ENCODE peak calls at places on chromosomes 7 and 10, in six cellular contexts. I is fibroblast of mammary gland, F is GM10248, U is kidney epithelial cell, P is hepatic stellate cell, N is A549. Z is an unnamed sample.

GRCh38 chr7:18004372-18004771 is 23.3 kb downstream of the PRPS1L1 start:
- DNase-seq in P (no peak), I (no peak), N (no peak), U (no peak), F (no peak), Z (no peak)

GRCh38 chr10:48251525-48252353 is 22.8 kb downstream of the FRMPD2 start:
- DNase-seq in F (peak), N (no peak), P (no peak), U (no peak), I (no peak), Z (no peak)

GRCh38 chr7:159272739-159273138 is 128.1 kb upstream of the VIPR2 start:
- DNase-seq in F (no peak), I (no peak), P (no peak), U (no peak), N (no peak), Z (no peak)

GRCh38 chr7:111274882-111275281 is 184.0 kb downstream of the LRRN3 start:
- DNase-seq in P (no peak), I (peak), U (no peak), N (no peak), F (no peak), Z (no peak)

GRCh38 chr10:77637474-77637985 is at the start of gene KCNMA1:
- DNase-seq in P (peak), F (no peak), I (no peak), N (peak), U (no peak), Z (no peak)

GRCh38 chr7:18815261-18815840 is 302.1 kb downstream of the TWIST1 start:
- DNase-seq in P (no peak), I (no peak), F (no peak), N (no peak), U (no peak), Z (no peak)

GRCh38 chr7:148633761-148634160 is 43.2 kb downstream of the C7orf33 start:
- DNase-seq in N (no peak), I (peak), F (no peak), U (no peak), P (no peak), Z (no peak)

GRCh38 chr10:120328647-120329046 is 128.4 kb upstream of the PLPP4 start:
- DNase-seq in I (no peak), P (peak), U (no peak), N (no peak), F (no peak), Z (no peak)

GRCh38 chr10:78856421-78856820 is 212.3 kb upstream of the ZMIZ1 start:
- DNase-seq in F (no peak), U (no peak), N (no peak), P (no peak), I (no peak), Z (no peak)

GRCh38 chr7:153087498-153087897 is 327.9 kb downstream of the ACTR3B start:
- DNase-seq in I (peak), N (no peak), P (no peak), F (no peak), U (no peak), Z (no peak)